ENCODE peak calls at places on chromosomes 11 and 22, in seven cellular contexts. U is H9, A is neuronal stem cell, S is H1, B is mesenchymal stem cell, J is mesendoderm, K is trophoblast cell. Z is an unnamed sample.

GRCh38 chr22:44942979-44943700 is 66.7 kb downstream of the PHF21B start:
- DNase-seq in J (no peak), B (no peak), S (no peak), K (no peak), A (no peak), U (no peak), Z (no peak)

GRCh38 chr22:44337658-44338004 is 24.9 kb upstream of the SHISAL1 start:
- DNase-seq in S (no peak), U (peak; percentile 53), K (no peak), J (peak; percentile 41), A (no peak), B (peak; percentile 60), Z (peak; percentile 75)

GRCh38 chr11:92892769-92893168 is 76.7 kb upstream of the MTNR1B start:
- DNase-seq in J (no peak), K (peak; percentile 24), U (no peak), A (no peak), S (no peak), B (no peak), Z (no peak)

GRCh38 chr11:77959434-77959833 is 35.0 kb downstream of the INTS4 start:
- DNase-seq in A (no peak), U (no peak), K (no peak), B (peak; percentile 25), S (no peak), J (no peak), Z (peak; percentile 61)

GRCh38 chr11:68191661-68192579 is 21.2 kb downstream of the KMT5B start:
- DNase-seq in U (no peak), S (no peak), A (no peak), B (no peak), J (no peak), K (peak; percentile 27), Z (peak; percentile 31)

GRCh38 chr11:47399860-47400812 is 8.3 kb upstream of the SLC39A13 start:
- DNase-seq in U (peak; percentile 72), J (peak; percentile 76), B (no peak), A (no peak), K (no peak), S (no peak), Z (no peak)

GRCh38 chr11:75697906-75698563 is 19.6 kb upstream of the MOGAT2 start:
- DNase-seq in B (no peak), U (no peak), A (no peak), J (no peak), K (peak; percentile 67), S (no peak), Z (no peak)

GRCh38 chr11:3128356-3129180 is 36.5 kb downstream of the OSBPL5 start:
- DNase-seq in B (no peak), S (no peak), K (no peak), J (no peak), U (no peak), A (no peak), Z (no peak)

GRCh38 chr11:1102221-1102971 is 27.7 kb downstream of the MUC2 start:
- DNase-seq in S (no peak), B (no peak), U (no peak), K (no peak), J (no peak), A (no peak), Z (no peak)

GRCh38 chr11:86459682-86460460 is 85.2 kb downstream of the CCDC81 start:
- DNase-seq in S (peak; percentile 29), B (peak; percentile 51), A (no peak), K (peak; percentile 42), J (peak; percentile 90), U (peak; percentile 45), Z (peak; percentile 95)

DNA sequence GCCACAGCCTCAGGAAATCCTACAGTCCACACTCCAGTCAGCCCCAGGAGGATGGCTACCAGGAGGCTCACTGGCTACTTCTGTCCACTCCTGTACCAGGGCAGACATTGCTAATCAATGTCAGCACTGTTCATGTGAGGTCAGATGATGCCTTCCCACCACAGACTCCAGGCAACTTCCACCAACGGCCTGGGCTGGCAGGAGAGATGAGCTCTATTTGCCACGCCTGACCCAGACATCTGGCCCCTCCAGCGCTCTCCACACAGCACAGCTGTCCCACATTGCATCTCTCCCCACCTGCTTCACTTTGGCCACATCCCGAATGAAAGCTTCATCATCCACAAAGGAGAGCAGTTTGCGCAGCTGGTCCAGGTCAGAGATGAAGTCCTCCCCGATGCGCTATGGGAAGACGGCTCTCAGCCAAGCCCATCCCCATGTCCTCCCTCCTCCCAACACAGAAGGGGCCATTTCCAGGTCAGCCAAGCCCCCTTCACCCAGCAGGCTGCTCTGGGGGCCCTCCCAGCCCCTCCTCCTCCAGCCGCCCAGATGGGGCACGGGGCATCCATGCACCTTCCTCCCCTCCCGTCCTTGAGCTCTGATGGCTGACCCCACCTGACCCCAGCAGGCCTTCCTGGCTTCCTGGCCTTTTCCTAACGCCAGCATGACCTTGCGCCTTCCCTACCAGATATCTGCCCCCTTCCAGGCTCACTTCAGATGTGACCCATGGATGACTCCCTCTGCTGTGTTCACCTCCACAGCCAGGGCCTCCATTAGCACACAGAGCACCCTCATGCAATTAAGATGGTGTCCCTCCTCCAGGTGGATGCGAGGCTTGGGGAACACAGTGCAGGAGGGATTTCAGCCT is 7.4 kb downstream of the PYGM start:
- DNase-seq in A (no peak), S (no peak), K (no peak), J (no peak), U (no peak), B (no peak), Z (no peak)
- H4K8ac ChIP-seq in A (no peak overlapping the region), S (no peak overlapping the region), K (no peak overlapping the region), J (no peak overlapping the region), U (no peak overlapping the region), B (no peak overlapping the region), Z (no peak overlapping the region)

DNA sequence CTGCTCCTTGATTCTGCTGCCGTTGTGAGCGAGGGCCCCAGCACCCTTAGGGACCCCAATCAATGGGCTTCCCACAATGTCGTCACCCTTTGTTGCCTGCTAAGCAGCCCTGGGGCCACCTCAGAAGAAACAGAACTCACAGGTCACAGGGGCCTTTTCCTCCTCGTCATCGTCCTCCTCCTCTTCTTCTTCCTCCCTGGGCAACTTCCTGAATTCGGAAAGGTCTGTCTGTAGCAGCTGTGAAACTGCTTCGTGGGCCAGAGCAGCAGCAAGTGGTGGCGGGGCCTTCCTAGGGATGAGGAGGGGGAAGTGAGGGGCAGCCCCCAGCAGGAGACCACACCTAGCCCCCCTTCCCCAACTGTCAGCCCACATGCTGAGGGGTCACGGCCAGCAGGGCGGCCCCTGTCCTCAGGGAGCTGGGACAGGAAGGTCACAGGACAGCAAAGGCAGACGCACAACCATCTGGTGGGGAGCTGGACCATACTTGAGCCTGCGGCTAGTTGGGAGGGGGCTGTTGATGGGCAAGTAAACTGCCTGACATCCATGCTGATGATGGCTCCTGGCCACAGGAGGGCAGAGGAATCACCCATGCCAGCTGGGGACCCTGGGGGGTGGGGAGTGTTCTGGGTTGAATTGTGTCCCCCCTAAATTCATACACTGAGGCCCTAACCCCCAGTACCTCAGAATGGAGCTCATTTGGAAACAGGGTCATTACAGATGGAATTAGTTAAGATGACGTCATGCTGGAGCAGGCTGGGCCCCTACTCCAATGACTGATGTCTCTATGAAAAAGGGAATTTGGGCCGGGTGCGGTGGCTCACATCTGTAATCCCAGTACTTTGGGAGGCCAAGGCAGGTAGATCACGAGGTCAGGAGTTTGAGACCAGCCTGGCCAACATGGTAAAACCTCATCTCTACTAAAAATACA is 13.0 kb downstream of the PPM1F start:
- DNase-seq in B (no peak), A (no peak), K (peak; percentile 9), S (no peak), J (no peak), U (no peak), Z (no peak)
- H4K8ac ChIP-seq in B (peak overlapping the region; percentile 81), A (no peak overlapping the region), K (no peak overlapping the region), S (no peak overlapping the region), J (no peak overlapping the region), U (no peak overlapping the region), Z (no peak overlapping the region)

GRCh38 chr22:19732403-19733113 is 9.2 kb downstream of the GP1BB start:
- DNase-seq in S (no peak), K (no peak), B (no peak), U (no peak), J (no peak), A (no peak), Z (no peak)
- H4K8ac ChIP-seq in S (peak overlapping the region; percentile 65), K (no peak overlapping the region), B (no peak overlapping the region), U (no peak overlapping the region), J (no peak overlapping the region), A (no peak overlapping the region), Z (no peak overlapping the region)

GRCh38 chr11:124623861-124624525 is 1.3 kb downstream of the TBRG1 start:
- DNase-seq in J (no peak), U (no peak), K (peak; percentile 33), A (no peak), B (peak; percentile 33), S (no peak), Z (peak; percentile 20)
- H4K8ac ChIP-seq in J (no peak overlapping the region), U (no peak overlapping the region), K (no peak overlapping the region), A (no peak overlapping the region), B (no peak overlapping the region), S (no peak overlapping the region), Z (no peak overlapping the region)

DNA sequence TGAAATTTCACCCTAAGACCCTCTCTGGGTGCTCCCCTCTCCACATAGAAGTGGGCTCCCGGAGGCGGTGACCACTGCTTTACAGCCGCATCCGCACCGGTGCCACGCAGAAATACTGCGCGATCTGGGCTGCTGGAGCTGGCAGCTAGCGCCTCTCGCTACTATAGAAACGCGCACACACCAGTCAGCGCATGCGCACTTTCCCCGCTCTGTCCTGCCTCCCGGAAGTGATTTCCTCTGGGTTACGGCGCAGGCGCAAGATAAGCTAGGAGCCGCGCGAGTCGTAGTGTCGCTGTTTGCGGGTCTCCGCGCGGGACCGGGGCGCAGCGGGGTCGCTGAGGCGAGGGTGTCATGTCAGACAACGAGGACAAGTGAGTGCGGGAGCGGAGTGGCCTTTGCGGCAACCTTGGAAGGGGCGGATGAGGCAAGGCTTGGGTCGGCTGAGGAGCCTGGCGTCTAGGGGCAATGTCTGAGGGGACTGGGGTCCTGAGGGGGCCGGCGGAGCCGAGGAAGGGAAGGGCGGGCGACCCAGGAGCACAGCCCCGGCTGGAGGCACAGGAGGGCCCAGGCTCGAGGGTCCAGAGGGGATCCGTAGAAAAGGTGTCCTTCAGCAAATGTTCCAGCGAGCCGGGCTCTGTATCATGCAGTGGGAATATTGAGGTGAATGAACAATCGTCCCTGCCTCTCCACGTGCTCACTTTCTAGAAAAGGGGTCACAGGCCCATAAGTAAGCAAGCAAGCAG is at the start of the genes C22orf23 and POLR2F:
- DNase-seq in A (peak; percentile 98), K (peak; percentile 100), J (peak; percentile 96), U (peak; percentile 94), B (peak; percentile 96), S (peak; percentile 71), Z (peak; percentile 92)
- H4K8ac ChIP-seq in A (peak within 1 kb of the TSS; percentile 50), K (peak within 1 kb of the TSS; percentile 100), J (no peak within 1 kb of the TSS), U (no peak within 1 kb of the TSS), B (peak within 1 kb of the TSS; percentile 92), S (peak within 1 kb of the TSS; percentile 83), Z (peak within 1 kb of the TSS; percentile 71)

GRCh38 chr11:56066980-56067379 is 26.1 kb upstream of the OR8I2 start:
- DNase-seq in U (no peak), K (peak; percentile 10), S (no peak), J (no peak), A (no peak), B (no peak), Z (no peak)
- H4K8ac ChIP-seq in U (no peak overlapping the region), K (no peak overlapping the region), S (no peak overlapping the region), J (no peak overlapping the region), A (no peak overlapping the region), B (no peak overlapping the region), Z (no peak overlapping the region)